ENCODE peak calls at places on chromosomes 12 and 14, in seven cellular contexts. One of them, this sample, is unnamed.

GRCh38 chr14:61350427-61350826 is 29.0 kb downstream of the PRKCH start:
- DNase-seq in lower leg skin: no peak
- DNase-seq in adrenal gland: no peak
- DNase-seq in IMR-90: no peak
- DNase-seq in HepG2: no peak
- DNase-seq in upper lobe of left lung: no peak
- DNase-seq in K562: no peak
- DNase-seq in this sample: no peak

GRCh38 chr12:20370001-20370381 is 1.7 kb downstream of the PDE3A start:
- DNase-seq in lower leg skin: no peak
- DNase-seq in adrenal gland: peak
- DNase-seq in IMR-90: no peak
- DNase-seq in HepG2: no peak
- DNase-seq in upper lobe of left lung: no peak
- DNase-seq in K562: no peak
- DNase-seq in this sample: peak

GRCh38 chr12:83954939-83955601 is 957.5 kb downstream of the SLC6A15 start:
- DNase-seq in lower leg skin: no peak
- DNase-seq in adrenal gland: no peak
- DNase-seq in IMR-90: no peak
- DNase-seq in HepG2: no peak
- DNase-seq in upper lobe of left lung: no peak
- DNase-seq in K562: no peak
- DNase-seq in this sample: no peak

GRCh38 chr14:69877492-69877891 is 1.7 kb upstream of the SMOC1 start:
- DNase-seq in lower leg skin: no peak
- DNase-seq in adrenal gland: no peak
- DNase-seq in IMR-90: peak
- DNase-seq in HepG2: no peak
- DNase-seq in upper lobe of left lung: no peak
- DNase-seq in K562: peak
- DNase-seq in this sample: no peak

GRCh38 chr12:122858591-122859302 is 23.5 kb downstream of the HIP1R start:
- DNase-seq in lower leg skin: no peak
- DNase-seq in adrenal gland: no peak
- DNase-seq in IMR-90: no peak
- DNase-seq in HepG2: no peak
- DNase-seq in upper lobe of left lung: no peak
- DNase-seq in K562: no peak
- DNase-seq in this sample: no peak

GRCh38 chr14:89013098-89013504 is 188.7 kb downstream of the TTC8 start:
- DNase-seq in lower leg skin: no peak
- DNase-seq in adrenal gland: no peak
- DNase-seq in IMR-90: peak
- DNase-seq in HepG2: peak
- DNase-seq in upper lobe of left lung: no peak
- DNase-seq in K562: peak
- DNase-seq in this sample: no peak

GRCh38 chr14:35366521-35366976 is 38.0 kb downstream of the NFKBIA start:
- DNase-seq in lower leg skin: no peak
- DNase-seq in adrenal gland: no peak
- DNase-seq in IMR-90: no peak
- DNase-seq in HepG2: no peak
- DNase-seq in upper lobe of left lung: peak
- DNase-seq in K562: no peak
- DNase-seq in this sample: no peak

GRCh38 chr12:57224278-57224972 is 5.1 kb upstream of the SHMT2 start:
- DNase-seq in lower leg skin: no peak
- DNase-seq in adrenal gland: no peak
- DNase-seq in IMR-90: no peak
- DNase-seq in HepG2: no peak
- DNase-seq in upper lobe of left lung: peak
- DNase-seq in K562: no peak
- DNase-seq in this sample: no peak

GRCh38 chr12:41509655-41510054 is 321.5 kb downstream of the PDZRN4 start:
- DNase-seq in lower leg skin: no peak
- DNase-seq in adrenal gland: no peak
- DNase-seq in IMR-90: no peak
- DNase-seq in HepG2: no peak
- DNase-seq in upper lobe of left lung: no peak
- DNase-seq in K562: no peak
- DNase-seq in this sample: no peak

GRCh38 chr12:100234591-100235304 is 32.1 kb downstream of the DEPDC4 start:
- DNase-seq in lower leg skin: no peak
- DNase-seq in adrenal gland: no peak
- DNase-seq in IMR-90: peak
- DNase-seq in HepG2: peak
- DNase-seq in upper lobe of left lung: no peak
- DNase-seq in K562: peak
- DNase-seq in this sample: no peak

GRCh38 chr12:109293106-109293505 is 16.0 kb downstream of the FOXN4 start:
- DNase-seq in lower leg skin: no peak
- DNase-seq in adrenal gland: no peak
- DNase-seq in IMR-90: no peak
- DNase-seq in HepG2: no peak
- DNase-seq in upper lobe of left lung: no peak
- DNase-seq in K562: no peak
- DNase-seq in this sample: no peak

GRCh38 chr12:1474567-1475153 is 119.7 kb downstream of the FBXL14 start:
- DNase-seq in lower leg skin: no peak
- DNase-seq in adrenal gland: no peak
- DNase-seq in IMR-90: peak
- DNase-seq in HepG2: no peak
- DNase-seq in upper lobe of left lung: no peak
- DNase-seq in K562: no peak
- DNase-seq in this sample: no peak

GRCh38 chr12:43805857-43806736 is at the start of gene TWF1:
- DNase-seq in lower leg skin: peak
- DNase-seq in adrenal gland: peak
- DNase-seq in IMR-90: peak
- DNase-seq in HepG2: peak
- DNase-seq in upper lobe of left lung: peak
- DNase-seq in K562: peak
- DNase-seq in this sample: no peak

GRCh38 chr12:105677672-105678071 is 347.2 kb downstream of the C12orf75 start:
- DNase-seq in lower leg skin: no peak
- DNase-seq in adrenal gland: no peak
- DNase-seq in IMR-90: no peak
- DNase-seq in HepG2: no peak
- DNase-seq in upper lobe of left lung: no peak
- DNase-seq in K562: no peak
- DNase-seq in this sample: no peak

GRCh38 chr14:25411933-25412757 is 362.2 kb upstream of the STXBP6 start:
- DNase-seq in lower leg skin: no peak
- DNase-seq in adrenal gland: no peak
- DNase-seq in IMR-90: no peak
- DNase-seq in HepG2: no peak
- DNase-seq in upper lobe of left lung: no peak
- DNase-seq in K562: peak
- DNase-seq in this sample: no peak

GRCh38 chr14:74507085-74507484 is 13.5 kb downstream of the ISCA2 start:
- DNase-seq in lower leg skin: no peak
- DNase-seq in adrenal gland: no peak
- DNase-seq in IMR-90: no peak
- DNase-seq in HepG2: no peak
- DNase-seq in upper lobe of left lung: no peak
- DNase-seq in K562: no peak
- DNase-seq in this sample: no peak

GRCh38 chr14:77505031-77505430 is 6.4 kb upstream of the ISM2 start:
- DNase-seq in lower leg skin: no peak
- DNase-seq in adrenal gland: no peak
- DNase-seq in IMR-90: no peak
- DNase-seq in HepG2: no peak
- DNase-seq in upper lobe of left lung: no peak
- DNase-seq in K562: no peak
- DNase-seq in this sample: no peak

GRCh38 chr14:100159107-100159864 is at the start of gene DEGS2:
- DNase-seq in lower leg skin: no peak
- DNase-seq in adrenal gland: no peak
- DNase-seq in IMR-90: no peak
- DNase-seq in HepG2: no peak
- DNase-seq in upper lobe of left lung: peak
- DNase-seq in K562: no peak
- DNase-seq in this sample: no peak

GRCh38 chr14:91380610-91381371 is 36.8 kb downstream of the CCDC88C start:
- DNase-seq in lower leg skin: no peak
- DNase-seq in adrenal gland: no peak
- DNase-seq in IMR-90: no peak
- DNase-seq in HepG2: no peak
- DNase-seq in upper lobe of left lung: no peak
- DNase-seq in K562: no peak
- DNase-seq in this sample: no peak

DNA sequence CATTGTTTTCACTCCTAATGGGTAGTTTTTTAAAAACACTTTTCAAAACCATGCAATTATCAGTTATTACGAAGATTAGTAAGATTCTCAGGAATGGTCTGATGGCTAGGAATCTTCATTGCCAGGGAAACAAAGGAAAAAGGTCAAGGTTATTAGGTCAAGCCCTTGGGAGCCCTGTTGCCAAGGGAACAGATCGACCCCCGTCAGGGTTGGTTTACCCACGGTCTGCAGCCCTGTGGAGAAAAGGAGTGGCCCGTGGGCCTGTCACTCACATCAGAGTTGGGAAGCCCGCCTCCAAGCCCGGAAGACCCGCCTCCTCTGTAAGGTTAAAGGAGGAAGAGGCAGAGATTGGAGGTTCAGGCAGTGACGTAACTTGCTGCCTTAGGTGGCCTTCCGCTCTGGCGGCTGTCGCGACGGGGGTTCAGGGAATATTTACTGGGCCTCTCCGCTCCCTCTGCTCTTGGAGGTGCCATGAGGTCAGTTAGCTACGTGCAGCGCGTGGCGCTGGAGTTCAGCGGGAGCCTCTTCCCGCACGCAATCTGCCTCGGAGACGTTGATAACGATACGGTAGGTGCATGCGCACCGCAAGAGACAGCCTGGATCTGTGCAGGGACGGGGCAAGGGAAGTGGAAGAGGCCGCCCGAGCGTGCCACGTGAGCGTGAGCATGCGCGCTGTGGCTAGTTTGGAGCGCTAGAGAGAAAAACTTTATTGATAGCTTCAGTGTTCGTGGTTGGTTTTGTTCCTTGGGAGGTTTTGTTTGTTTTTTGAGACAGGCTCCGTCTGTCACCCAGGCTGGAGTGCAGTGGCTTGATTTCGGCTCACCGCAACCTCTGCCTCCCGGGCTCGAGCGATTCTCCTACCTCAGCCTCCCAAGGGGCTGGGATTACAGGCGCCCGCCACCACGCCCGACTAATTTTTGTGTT is at the start of gene ITFG2:
- DNase-seq in lower leg skin: peak
- DNase-seq in adrenal gland: peak
- DNase-seq in IMR-90: peak
- DNase-seq in HepG2: peak
- DNase-seq in upper lobe of left lung: peak
- DNase-seq in K562: peak
- DNase-seq in this sample: peak
- TF ChIP-seq POLR2A in lower leg skin: no peak
- TF ChIP-seq POLR2A in adrenal gland: peak
- TF ChIP-seq POLR2A in IMR-90: peak
- TF ChIP-seq POLR2A in HepG2: peak
- TF ChIP-seq POLR2A in upper lobe of left lung: peak
- TF ChIP-seq POLR2A in K562: peak
- TF ChIP-seq POLR2A in this sample: peak

GRCh38 chr14:36750244-36750643 is 88.6 kb downstream of the PAX9 start:
- DNase-seq in lower leg skin: no peak
- DNase-seq in adrenal gland: no peak
- DNase-seq in IMR-90: no peak
- DNase-seq in HepG2: no peak
- DNase-seq in upper lobe of left lung: no peak
- DNase-seq in K562: no peak
- DNase-seq in this sample: no peak

GRCh38 chr14:36748814-36749213 is 87.2 kb downstream of the PAX9 start:
- DNase-seq in lower leg skin: no peak
- DNase-seq in adrenal gland: no peak
- DNase-seq in IMR-90: no peak
- DNase-seq in HepG2: no peak
- DNase-seq in upper lobe of left lung: no peak
- DNase-seq in K562: no peak
- DNase-seq in this sample: no peak

GRCh38 chr14:36747411-36748184 is 85.9 kb downstream of the PAX9 start:
- DNase-seq in lower leg skin: no peak
- DNase-seq in adrenal gland: no peak
- DNase-seq in IMR-90: no peak
- DNase-seq in HepG2: peak
- DNase-seq in upper lobe of left lung: no peak
- DNase-seq in K562: peak
- DNase-seq in this sample: no peak

GRCh38 chr14:36751920-36752319 is 90.3 kb downstream of the PAX9 start:
- DNase-seq in lower leg skin: no peak
- DNase-seq in adrenal gland: no peak
- DNase-seq in IMR-90: no peak
- DNase-seq in HepG2: no peak
- DNase-seq in upper lobe of left lung: no peak
- DNase-seq in K562: no peak
- DNase-seq in this sample: no peak

GRCh38 chr14:36751116-36751515 is 89.5 kb downstream of the PAX9 start:
- DNase-seq in lower leg skin: no peak
- DNase-seq in adrenal gland: no peak
- DNase-seq in IMR-90: no peak
- DNase-seq in HepG2: no peak
- DNase-seq in upper lobe of left lung: no peak
- DNase-seq in K562: no peak
- DNase-seq in this sample: no peak
- TF ChIP-seq POLR2A in lower leg skin: no peak
- TF ChIP-seq POLR2A in adrenal gland: no peak
- TF ChIP-seq POLR2A in IMR-90: no peak
- TF ChIP-seq POLR2A in HepG2: no peak
- TF ChIP-seq POLR2A in upper lobe of left lung: no peak
- TF ChIP-seq POLR2A in K562: no peak
- TF ChIP-seq POLR2A in this sample: no peak

GRCh38 chr14:23320584-23321571 is at the start of gene PABPN1:
- DNase-seq in lower leg skin: peak
- DNase-seq in adrenal gland: peak
- DNase-seq in IMR-90: peak
- DNase-seq in HepG2: peak
- DNase-seq in upper lobe of left lung: peak
- DNase-seq in K562: peak
- DNase-seq in this sample: peak
- TF ChIP-seq POLR2A in lower leg skin: no peak
- TF ChIP-seq POLR2A in adrenal gland: peak
- TF ChIP-seq POLR2A in IMR-90: no peak
- TF ChIP-seq POLR2A in HepG2: no peak
- TF ChIP-seq POLR2A in upper lobe of left lung: peak
- TF ChIP-seq POLR2A in K562: peak
- TF ChIP-seq POLR2A in this sample: peak

DNA sequence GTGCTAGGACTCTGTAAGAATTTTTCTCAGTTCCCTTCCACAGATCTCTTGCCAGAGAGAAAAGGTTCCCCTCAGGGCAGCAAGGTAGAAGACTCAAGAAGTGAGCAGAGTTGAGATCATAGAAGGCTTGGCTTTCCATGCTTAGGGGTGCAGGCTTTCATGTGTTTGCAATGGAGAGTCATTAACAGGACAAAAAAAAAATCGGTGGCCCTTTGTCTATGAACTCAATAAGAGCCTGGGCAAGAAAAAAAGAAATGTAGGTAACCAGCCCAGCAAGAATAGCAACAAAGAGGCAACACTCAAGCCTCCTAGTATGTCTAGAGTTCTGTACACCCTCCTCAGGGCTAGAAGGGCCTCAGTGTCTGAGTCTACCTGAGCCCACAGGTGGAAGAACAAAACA is 23.4 kb upstream of the LRP6 start:
- DNase-seq in lower leg skin: no peak
- DNase-seq in adrenal gland: no peak
- DNase-seq in IMR-90: no peak
- DNase-seq in HepG2: no peak
- DNase-seq in upper lobe of left lung: no peak
- DNase-seq in K562: no peak
- DNase-seq in this sample: no peak
- TF ChIP-seq POLR2A in lower leg skin: no peak
- TF ChIP-seq POLR2A in adrenal gland: no peak
- TF ChIP-seq POLR2A in IMR-90: no peak
- TF ChIP-seq POLR2A in HepG2: no peak
- TF ChIP-seq POLR2A in upper lobe of left lung: no peak
- TF ChIP-seq POLR2A in K562: no peak
- TF ChIP-seq POLR2A in this sample: no peak

This sample was measured in vagina.